ENCODE peak calls at places on chromosomes 6 and 20, in five cellular contexts. One of them, this sample, is unnamed. For H3K4me1, the result is how much of the 10 kb centered on the place peaks cover.

GRCh38 chr6:168129292-168130167 is 50.5 kb upstream of the FRMD1 start:
- DNase-seq in cardiac muscle cell: no peak
- DNase-seq in CD8-positive, alpha-beta memory T cell: no peak
- DNase-seq in lung: no peak
- DNase-seq in mesendoderm: no peak
- DNase-seq in this sample: no peak

GRCh38 chr6:73234732-73235131 is 9.4 kb upstream of the KHDC1L start:
- DNase-seq in cardiac muscle cell: no peak
- DNase-seq in lung: no peak
- DNase-seq in mesendoderm: no peak
- DNase-seq in CD8-positive, alpha-beta memory T cell: no peak
- DNase-seq in this sample: no peak

GRCh38 chr20:14860410-14860814 is 523.0 kb upstream of the FLRT3 start:
- DNase-seq in CD8-positive, alpha-beta memory T cell: no peak
- DNase-seq in cardiac muscle cell: peak
- DNase-seq in mesendoderm: peak
- DNase-seq in lung: no peak
- DNase-seq in this sample: no peak

GRCh38 chr20:62623488-62624324 is 18.6 kb upstream of the SLCO4A1 start:
- DNase-seq in CD8-positive, alpha-beta memory T cell: peak
- DNase-seq in lung: peak
- DNase-seq in mesendoderm: peak
- DNase-seq in cardiac muscle cell: peak
- DNase-seq in this sample: peak

GRCh38 chr6:8066108-8066507 is 1.9 kb upstream of the BLOC1S5 start:
- DNase-seq in CD8-positive, alpha-beta memory T cell: no peak
- DNase-seq in cardiac muscle cell: no peak
- DNase-seq in mesendoderm: peak
- DNase-seq in lung: no peak
- DNase-seq in this sample: no peak

GRCh38 chr6:156821707-156822106 is 44.5 kb downstream of the ARID1B start:
- DNase-seq in CD8-positive, alpha-beta memory T cell: no peak
- DNase-seq in mesendoderm: no peak
- DNase-seq in cardiac muscle cell: no peak
- DNase-seq in lung: no peak
- DNase-seq in this sample: no peak

GRCh38 chr6:80605165-80605989 is 498.9 kb downstream of the BCKDHB start:
- DNase-seq in CD8-positive, alpha-beta memory T cell: no peak
- DNase-seq in cardiac muscle cell: peak
- DNase-seq in mesendoderm: peak
- DNase-seq in lung: no peak
- DNase-seq in this sample: no peak

GRCh38 chr6:14934844-14935243 is 311.0 kb upstream of the JARID2 start:
- DNase-seq in mesendoderm: no peak
- DNase-seq in lung: no peak
- DNase-seq in cardiac muscle cell: no peak
- DNase-seq in CD8-positive, alpha-beta memory T cell: no peak
- DNase-seq in this sample: no peak

GRCh38 chr6:134750669-134751068 is 199.2 kb downstream of the ALDH8A1 start:
- DNase-seq in lung: no peak
- DNase-seq in mesendoderm: no peak
- DNase-seq in CD8-positive, alpha-beta memory T cell: no peak
- DNase-seq in cardiac muscle cell: no peak
- DNase-seq in this sample: no peak

GRCh38 chr6:166381733-166382499 is 824 bp downstream of the MPC1 start:
- DNase-seq in mesendoderm: peak
- DNase-seq in CD8-positive, alpha-beta memory T cell: peak
- DNase-seq in lung: peak
- DNase-seq in cardiac muscle cell: peak
- DNase-seq in this sample: no peak

GRCh38 chr6:75532521-75532920 is 38.9 kb upstream of the FILIP1 start:
- DNase-seq in cardiac muscle cell: no peak
- DNase-seq in mesendoderm: peak
- DNase-seq in CD8-positive, alpha-beta memory T cell: no peak
- DNase-seq in lung: no peak
- DNase-seq in this sample: no peak

GRCh38 chr20:62143976-62144825 is 632 bp downstream of the SS18L1 start:
- DNase-seq in mesendoderm: peak
- DNase-seq in lung: peak
- DNase-seq in cardiac muscle cell: peak
- DNase-seq in CD8-positive, alpha-beta memory T cell: peak
- DNase-seq in this sample: no peak

DNA sequence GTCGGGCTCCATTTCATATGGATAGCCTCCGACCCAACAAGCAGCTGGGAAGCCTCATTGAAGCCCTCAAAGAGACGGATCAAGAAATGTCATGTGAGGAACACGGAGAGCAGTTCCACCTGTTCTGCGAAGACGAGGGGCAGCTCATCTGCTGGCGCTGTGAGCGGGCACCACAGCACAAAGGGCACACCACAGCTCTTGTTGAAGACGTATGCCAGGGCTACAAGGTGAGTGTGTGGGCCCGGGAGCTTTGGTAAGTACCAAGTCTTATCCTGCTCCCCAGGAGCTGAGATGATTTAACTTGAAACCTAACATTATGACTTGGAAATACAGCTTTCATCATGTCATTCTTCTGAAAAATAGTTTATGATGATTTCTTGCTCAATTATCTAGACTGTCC is 4.1 kb downstream of the TRIM38 start:
- DNase-seq in lung: no peak
- DNase-seq in cardiac muscle cell: no peak
- DNase-seq in CD8-positive, alpha-beta memory T cell: no peak
- DNase-seq in mesendoderm: no peak
- DNase-seq in this sample: no peak
- H3K4me3 ChIP-seq in lung: no peak
- H3K4me3 ChIP-seq in cardiac muscle cell: no peak
- H3K4me3 ChIP-seq in CD8-positive, alpha-beta memory T cell: peak
- H3K4me3 ChIP-seq in mesendoderm: no peak
- H3K4me3 ChIP-seq in this sample: peak

GRCh38 chr20:50386641-50386960 is 123.6 kb upstream of the PTPN1 start:
- DNase-seq in mesendoderm: no peak
- DNase-seq in cardiac muscle cell: no peak
- DNase-seq in CD8-positive, alpha-beta memory T cell: no peak
- DNase-seq in lung: no peak
- DNase-seq in this sample: no peak
- H3K4me1 ChIP-seq in mesendoderm: under half
- H3K4me1 ChIP-seq in cardiac muscle cell: under half
- H3K4me1 ChIP-seq in CD8-positive, alpha-beta memory T cell: under half
- H3K4me1 ChIP-seq in lung: under half
- H3K4me1 ChIP-seq in this sample: under half

GRCh38 chr6:12635813-12636212 is 80.8 kb upstream of the PHACTR1 start:
- DNase-seq in CD8-positive, alpha-beta memory T cell: no peak
- DNase-seq in mesendoderm: peak
- DNase-seq in cardiac muscle cell: peak
- DNase-seq in lung: no peak
- DNase-seq in this sample: no peak
- H3K4me3 ChIP-seq in CD8-positive, alpha-beta memory T cell: no peak
- H3K4me3 ChIP-seq in mesendoderm: no peak
- H3K4me3 ChIP-seq in cardiac muscle cell: no peak
- H3K4me3 ChIP-seq in lung: no peak
- H3K4me3 ChIP-seq in this sample: no peak

GRCh38 chr6:151179321-151179720 is 60.4 kb upstream of the AKAP12 start:
- DNase-seq in mesendoderm: no peak
- DNase-seq in CD8-positive, alpha-beta memory T cell: no peak
- DNase-seq in cardiac muscle cell: no peak
- DNase-seq in lung: no peak
- DNase-seq in this sample: no peak
- H3K4me1 ChIP-seq in mesendoderm: under half
- H3K4me1 ChIP-seq in CD8-positive, alpha-beta memory T cell: under half
- H3K4me1 ChIP-seq in cardiac muscle cell: under half
- H3K4me1 ChIP-seq in lung: under half
- H3K4me1 ChIP-seq in this sample: under half

DNA sequence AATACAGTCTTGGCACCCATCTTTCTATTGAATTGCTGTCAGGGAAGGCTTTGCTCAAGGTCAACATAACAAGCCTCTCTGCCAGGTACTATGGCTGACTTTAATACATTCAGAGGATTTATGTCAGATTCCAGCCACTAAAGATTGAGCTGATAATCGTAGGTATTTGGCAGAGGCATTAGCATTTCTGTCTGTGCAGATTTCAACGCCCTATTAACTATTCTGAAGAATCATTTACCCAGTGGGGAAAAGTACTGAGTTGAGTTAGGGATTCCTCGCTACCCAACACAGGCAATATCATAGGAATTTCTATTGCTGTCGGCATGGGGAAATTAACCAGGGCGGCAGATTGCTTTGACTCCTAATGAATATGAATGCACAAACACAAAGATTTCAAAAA is 233.7 kb upstream of the SPTLC3 start:
- DNase-seq in cardiac muscle cell: no peak
- DNase-seq in CD8-positive, alpha-beta memory T cell: no peak
- DNase-seq in lung: no peak
- DNase-seq in mesendoderm: peak
- DNase-seq in this sample: no peak
- H3K4me3 ChIP-seq in cardiac muscle cell: no peak
- H3K4me3 ChIP-seq in CD8-positive, alpha-beta memory T cell: no peak
- H3K4me3 ChIP-seq in lung: no peak
- H3K4me3 ChIP-seq in mesendoderm: no peak
- H3K4me3 ChIP-seq in this sample: no peak

GRCh38 chr6:53062369-53062639 is 2.9 kb upstream of the FBXO9 start:
- DNase-seq in mesendoderm: no peak
- DNase-seq in cardiac muscle cell: no peak
- DNase-seq in CD8-positive, alpha-beta memory T cell: no peak
- DNase-seq in lung: no peak
- DNase-seq in this sample: no peak
- H3K4me1 ChIP-seq in mesendoderm: under half
- H3K4me1 ChIP-seq in cardiac muscle cell: under half
- H3K4me1 ChIP-seq in CD8-positive, alpha-beta memory T cell: half or more
- H3K4me1 ChIP-seq in lung: under half
- H3K4me1 ChIP-seq in this sample: half or more

GRCh38 chr20:57712851-57713504 is 3.2 kb upstream of the PMEPA1 start:
- DNase-seq in CD8-positive, alpha-beta memory T cell: no peak
- DNase-seq in lung: no peak
- DNase-seq in mesendoderm: no peak
- DNase-seq in cardiac muscle cell: no peak
- DNase-seq in this sample: no peak

GRCh38 chr20:57711826-57712225 is 2.0 kb upstream of the PMEPA1 start:
- DNase-seq in cardiac muscle cell: no peak
- DNase-seq in lung: no peak
- DNase-seq in CD8-positive, alpha-beta memory T cell: no peak
- DNase-seq in mesendoderm: peak
- DNase-seq in this sample: no peak

GRCh38 chr20:57710841-57711240 is 1.0 kb upstream of the PMEPA1 start:
- DNase-seq in lung: no peak
- DNase-seq in cardiac muscle cell: no peak
- DNase-seq in CD8-positive, alpha-beta memory T cell: no peak
- DNase-seq in mesendoderm: no peak
- DNase-seq in this sample: no peak

GRCh38 chr20:57709823-57710799 is at the start of gene PMEPA1:
- DNase-seq in mesendoderm: peak
- DNase-seq in CD8-positive, alpha-beta memory T cell: peak
- DNase-seq in lung: peak
- DNase-seq in cardiac muscle cell: peak
- DNase-seq in this sample: peak

GRCh38 chr20:57711311-57711712 is 1.5 kb upstream of the PMEPA1 start:
- DNase-seq in CD8-positive, alpha-beta memory T cell: no peak
- DNase-seq in cardiac muscle cell: no peak
- DNase-seq in mesendoderm: peak
- DNase-seq in lung: no peak
- DNase-seq in this sample: no peak
- H3K4me3 ChIP-seq in CD8-positive, alpha-beta memory T cell: no peak
- H3K4me3 ChIP-seq in cardiac muscle cell: no peak
- H3K4me3 ChIP-seq in mesendoderm: no peak
- H3K4me3 ChIP-seq in lung: no peak
- H3K4me3 ChIP-seq in this sample: peak

GRCh38 chr20:2131366-2131765 is 29.7 kb downstream of the STK35 start:
- DNase-seq in lung: no peak
- DNase-seq in mesendoderm: no peak
- DNase-seq in CD8-positive, alpha-beta memory T cell: no peak
- DNase-seq in cardiac muscle cell: no peak
- DNase-seq in this sample: no peak
- H3K4me1 ChIP-seq in lung: half or more
- H3K4me1 ChIP-seq in mesendoderm: under half
- H3K4me1 ChIP-seq in CD8-positive, alpha-beta memory T cell: under half
- H3K4me1 ChIP-seq in cardiac muscle cell: under half
- H3K4me1 ChIP-seq in this sample: half or more